ENCODE peak calls at places on chromosomes 1 and 21, in eight cellular contexts. W is iris pigment epithelial cell; C is iPS-NIHi11; N is stimulated activated CD4-positive, alpha-beta T cell treated with anti-CD3 and anti-CD28 coated beads, Interleukin-15, amount 100 ng/mL, for 1 hour; B is hypothalamus; H is NCI-H1105 treated with DMSO at 0.1 percent for 48 hours; T is SK-MEL-5; I is ovary. A is an unnamed sample.
A peak's percentile ranks its signal among the peaks of the same experiment; 100 is the strongest.

GRCh38 chr1:198694542-198694941 is 55.7 kb downstream of the PTPRC start:
- DNase-seq in W (no peak), C (no peak), N (no peak), B (no peak), H (no peak), T (no peak), I (no peak), A (no peak)

GRCh38 chr1:154849645-154850131 is 20.4 kb downstream of the KCNN3 start:
- DNase-seq in W (no peak), C (no peak), N (no peak), B (no peak), H (no peak), T (peak; percentile 22), I (no peak), A (no peak)

GRCh38 chr21:41269535-41269934 is 47.1 kb upstream of the FAM3B start:
- DNase-seq in W (no peak), C (no peak), N (no peak), B (no peak), H (peak; percentile 27), T (no peak), I (no peak), A (no peak)

GRCh38 chr1:91166106-91166712 is 144.4 kb upstream of the ZNF644 start:
- DNase-seq in W (peak; percentile 67), C (peak; percentile 76), N (no peak), B (peak; percentile 31), H (peak; percentile 82), T (peak; percentile 78), I (peak; percentile 38), A (peak; percentile 48)

GRCh38 chr1:39902121-39902807 is 547 bp upstream of the MYCL start:
- DNase-seq in W (peak; percentile 37), C (peak; percentile 83), N (peak; percentile 36), B (peak; percentile 66), H (peak; percentile 98), T (peak; percentile 39), I (peak; percentile 61), A (no peak)

GRCh38 chr1:12615916-12616708 is 1.9 kb downstream of the DHRS3 start:
- DNase-seq in W (peak; percentile 71), C (peak; percentile 64), N (no peak), B (peak; percentile 59), H (peak; percentile 19), T (no peak), I (no peak), A (no peak)

GRCh38 chr21:34596561-34597271 is 18.2 kb downstream of the RCAN1 start:
- DNase-seq in W (no peak), C (no peak), N (no peak), B (no peak), H (no peak), T (no peak), I (no peak), A (no peak)

GRCh38 chr1:156012051-156012817 is 8.5 kb downstream of the SSR2 start:
- DNase-seq in W (no peak), C (no peak), N (no peak), B (no peak), H (no peak), T (no peak), I (no peak), A (no peak)

GRCh38 chr1:159172599-159173291 is 1.3 kb downstream of the CADM3 start:
- DNase-seq in W (no peak), C (peak; percentile 70), N (no peak), B (peak; percentile 41), H (no peak), T (no peak), I (no peak), A (no peak)

GRCh38 chr21:34754690-34755647 is 86.2 kb downstream of the CLIC6 start:
- DNase-seq in W (no peak), C (no peak), N (no peak), B (no peak), H (no peak), T (no peak), I (no peak), A (no peak)

GRCh38 chr1:87588445-87588844 is 259.8 kb downstream of the LMO4 start:
- DNase-seq in W (no peak), C (no peak), N (no peak), B (no peak), H (no peak), T (no peak), I (no peak), A (no peak)

GRCh38 chr1:243917177-243917862 is 67.3 kb upstream of the AKT3 start:
- DNase-seq in W (peak; percentile 95), C (peak; percentile 61), N (no peak), B (peak; percentile 55), H (peak; percentile 29), T (peak; percentile 17), I (peak; percentile 63), A (peak; percentile 43)

GRCh38 chr1:162954824-162955223 is 93.8 kb upstream of the CCDC190 start:
- DNase-seq in W (peak; percentile 86), C (no peak), N (no peak), B (no peak), H (no peak), T (no peak), I (no peak), A (no peak)

GRCh38 chr1:12356004-12356890 is 126.4 kb downstream of the VPS13D start:
- DNase-seq in W (peak; percentile 84), C (no peak), N (no peak), B (no peak), H (no peak), T (no peak), I (no peak), A (no peak)

A was measured in fibroblast of the conjunctiva.